ENCODE peak calls at places on chromosomes 16 and 17, in eight cellular contexts. N, T, B, E, D, H, J and Y are unnamed samples.

GRCh38 chr16:63217011-63217410 is 1180.8 kb upstream of the CDH8 start:
- DNase-seq in N (no peak), T (no peak), B (no peak), E (no peak), D (no peak), H (no peak), J (no peak), Y (no peak)

GRCh38 chr16:17227278-17227677 is 243.5 kb downstream of the XYLT1 start:
- DNase-seq in N (no peak), T (no peak), B (no peak), E (no peak), D (no peak), H (no peak), J (no peak), Y (no peak)

GRCh38 chr16:17470002-17470870 is 524 bp downstream of the XYLT1 start:
- DNase-seq in N (no peak), T (no peak), B (no peak), E (no peak), D (no peak), H (no peak), J (peak), Y (no peak)

GRCh38 chr16:78684655-78685400 is 585.4 kb downstream of the WWOX start:
- DNase-seq in N (peak), T (no peak), B (no peak), E (no peak), D (no peak), H (no peak), J (peak), Y (peak)

GRCh38 chr16:9845661-9846361 is 336.4 kb downstream of the GRIN2A start:
- DNase-seq in N (no peak), T (no peak), B (no peak), E (no peak), D (no peak), H (no peak), J (peak), Y (peak)

GRCh38 chr17:27807567-27808470 is 7.5 kb upstream of the NOS2 start:
- DNase-seq in N (no peak), T (peak), B (no peak), E (no peak), D (no peak), H (peak), J (no peak), Y (no peak)

GRCh38 chr16:17817943-17818342 is 347.2 kb upstream of the XYLT1 start:
- DNase-seq in N (no peak), T (no peak), B (no peak), E (no peak), D (no peak), H (no peak), J (no peak), Y (no peak)

GRCh38 chr16:71311553-71312158 is 22.5 kb upstream of the CMTR2 start:
- DNase-seq in N (peak), T (peak), B (no peak), E (no peak), D (peak), H (no peak), J (peak), Y (peak)

GRCh38 chr16:86821933-86822332 is 243.6 kb downstream of the FOXL1 start:
- DNase-seq in N (no peak), T (no peak), B (no peak), E (no peak), D (no peak), H (no peak), J (no peak), Y (no peak)

GRCh38 chr17:30237296-30238002 is 2.0 kb upstream of the SLC6A4 start:
- DNase-seq in N (no peak), T (no peak), B (no peak), E (no peak), D (no peak), H (no peak), J (peak), Y (no peak)

GRCh38 chr17:30236807-30237206 is 1.3 kb upstream of the SLC6A4 start:
- DNase-seq in N (peak), T (peak), B (no peak), E (no peak), D (peak), H (no peak), J (peak), Y (peak)

GRCh38 chr17:30238387-30239088 is 3.0 kb upstream of the SLC6A4 start:
- DNase-seq in N (no peak), T (no peak), B (no peak), E (no peak), D (no peak), H (no peak), J (no peak), Y (no peak)

GRCh38 chr17:30239089-30239462 is 3.6 kb upstream of the SLC6A4 start:
- DNase-seq in N (no peak), T (no peak), B (no peak), E (no peak), D (no peak), H (no peak), J (no peak), Y (no peak)

DNA sequence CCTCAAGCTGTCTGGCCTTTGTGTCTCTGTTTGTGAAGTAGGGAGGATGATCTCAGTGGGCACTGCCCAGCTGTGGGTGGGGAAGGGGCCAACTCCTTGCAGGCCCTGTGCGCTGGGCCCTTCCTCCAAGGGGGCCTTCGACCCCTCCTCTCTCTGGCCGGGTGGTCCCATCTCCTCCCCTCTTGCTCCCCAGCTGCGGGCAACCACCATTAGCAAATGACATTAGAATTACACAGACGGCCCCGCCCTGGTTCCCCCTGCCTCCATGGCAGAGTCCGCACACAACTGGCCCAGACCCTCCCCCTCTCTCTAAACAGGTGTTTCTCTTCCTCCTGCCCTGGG is 2.5 kb upstream of the SLC6A4 start:
- DNase-seq in N (no peak), T (no peak), B (no peak), E (no peak), D (no peak), H (no peak), J (no peak), Y (no peak)
- H3K4me3 ChIP-seq in N (no peak), T (no peak), B (no peak), E (no peak), D (no peak), H (no peak), J (no peak), Y (no peak)

GRCh38 chr17:78723957-78724356 is 58.1 kb downstream of the CYTH1 start:
- DNase-seq in N (no peak), T (no peak), B (no peak), E (no peak), D (no peak), H (no peak), J (no peak), Y (no peak)
- H3K4me3 ChIP-seq in N (no peak), T (no peak), B (no peak), E (no peak), D (peak), H (no peak), J (no peak), Y (no peak)

GRCh38 chr17:66467766-66468165 is 165.4 kb downstream of the PRKCA start:
- DNase-seq in N (no peak), T (no peak), B (no peak), E (no peak), D (no peak), H (no peak), J (peak), Y (peak)

GRCh38 chr17:66466421-66466820 is 164.0 kb downstream of the PRKCA start:
- DNase-seq in N (no peak), T (no peak), B (no peak), E (no peak), D (no peak), H (no peak), J (no peak), Y (no peak)

GRCh38 chr17:66465701-66466100 is 163.3 kb downstream of the PRKCA start:
- DNase-seq in N (no peak), T (no peak), B (no peak), E (no peak), D (no peak), H (no peak), J (no peak), Y (no peak)

GRCh38 chr17:66468241-66469087 is 166.1 kb downstream of the PRKCA start:
- DNase-seq in N (no peak), T (peak), B (no peak), E (no peak), D (no peak), H (no peak), J (peak), Y (peak)

GRCh38 chr17:66466933-66467367 is 164.5 kb downstream of the PRKCA start:
- DNase-seq in N (peak), T (no peak), B (no peak), E (peak), D (no peak), H (no peak), J (peak), Y (peak)
- H3K4me3 ChIP-seq in N (no peak), T (no peak), B (no peak), E (peak), D (no peak), H (no peak), J (peak), Y (peak)

GRCh38 chr17:45313419-45313771 is 3.4 kb downstream of the MAP3K14 start:
- DNase-seq in N (no peak), T (no peak), B (no peak), E (no peak), D (no peak), H (no peak), J (no peak), Y (no peak)
- H3K4me3 ChIP-seq in N (peak), T (no peak), B (no peak), E (peak), D (no peak), H (peak), J (no peak), Y (no peak)

DNA sequence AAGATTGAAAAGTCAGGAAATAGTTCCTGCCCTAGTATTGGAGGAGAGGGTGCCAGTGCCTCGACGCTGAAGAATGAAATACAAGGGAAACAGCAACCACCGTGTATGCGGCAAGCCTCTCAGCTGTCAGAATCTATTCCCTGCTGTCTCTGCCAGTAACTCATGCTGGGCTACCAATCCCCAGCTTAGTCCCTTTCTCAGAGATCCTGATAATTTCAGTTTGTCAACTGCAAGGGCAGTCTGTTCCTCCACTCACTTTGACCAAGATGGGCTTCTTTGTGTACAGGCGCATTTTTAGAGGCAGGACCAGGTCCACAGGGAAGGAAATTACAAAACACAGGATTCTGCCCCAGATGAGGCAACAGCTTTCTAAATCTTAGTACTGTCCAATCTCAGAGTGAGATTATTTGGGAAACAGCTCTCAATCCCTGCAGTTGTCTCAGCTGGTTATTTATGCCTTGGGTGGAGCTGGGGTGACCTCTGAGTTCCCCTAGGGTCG is 1.3 kb downstream of the NQO1 start:
- DNase-seq in N (no peak), T (no peak), B (no peak), E (no peak), D (no peak), H (no peak), J (peak), Y (peak)
- H3K4me3 ChIP-seq in N (peak), T (no peak), B (peak), E (peak), D (no peak), H (no peak), J (peak), Y (peak)

DNA sequence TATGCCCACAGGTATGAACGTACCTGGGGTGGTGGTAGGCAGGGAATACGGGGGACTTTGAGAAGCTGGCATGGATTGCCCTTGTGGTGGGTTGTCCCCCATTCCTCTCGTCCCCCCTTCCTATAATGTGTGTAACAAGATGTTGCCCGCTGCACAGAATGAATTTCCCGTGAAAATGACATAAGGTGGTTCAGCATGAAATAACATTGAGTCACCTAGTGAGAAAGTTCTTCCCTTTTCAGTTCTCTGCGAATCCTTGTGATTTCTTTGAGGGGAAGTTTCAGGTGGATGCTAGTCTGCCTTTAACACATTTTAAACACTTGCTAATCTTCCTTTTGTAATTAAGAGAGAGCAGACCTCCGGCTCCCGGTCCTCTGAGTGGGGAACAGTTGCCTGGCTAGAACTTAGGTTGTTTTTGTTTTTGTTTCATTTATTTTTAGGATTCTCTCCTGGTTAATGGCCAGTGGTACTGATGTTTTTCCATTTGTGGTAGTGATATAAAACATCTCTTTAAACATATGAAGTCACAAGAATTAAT is 58.9 kb downstream of the RAP1GAP2 start:
- DNase-seq in N (no peak), T (no peak), B (no peak), E (no peak), D (no peak), H (no peak), J (peak), Y (peak)
- H3K4me3 ChIP-seq in N (no peak), T (no peak), B (peak), E (no peak), D (peak), H (no peak), J (peak), Y (no peak)

GRCh38 chr16:57889960-57890751 is 80.8 kb downstream of the CNGB1 start:
- DNase-seq in N (no peak), T (no peak), B (no peak), E (peak), D (no peak), H (no peak), J (peak), Y (peak)
- H3K4me3 ChIP-seq in N (no peak), T (no peak), B (no peak), E (no peak), D (no peak), H (no peak), J (no peak), Y (no peak)